ENCODE peak calls at places on chromosomes 2 and 18, in eight cellular contexts. Y is MM.1S, Z is A172, J is dorsolateral prefrontal cortex, O is neural progenitor cell, C is NCI-H226, B is lower lobe of right lung, R is sciatic nerve. V is an unnamed sample.
A peak's percentile ranks its signal among the peaks of the same experiment; 100 is the strongest.

GRCh38 chr2:31945572-31945935 is 65.3 kb downstream of the MEMO1 start:
- DNase-seq in B (no peak), Z (no peak), C (peak; percentile 92), R (no peak), J (no peak), O (no peak), Y (no peak), V (no peak)

GRCh38 chr2:203730076-203730729 is 23.8 kb downstream of the CD28 start:
- DNase-seq in B (no peak), R (no peak), Z (no peak), Y (peak; percentile 4), O (no peak), J (no peak), C (no peak), V (no peak)

GRCh38 chr18:6414118-6414722 is 491 bp downstream of the L3MBTL4 start:
- DNase-seq in Z (no peak), C (peak; percentile 31), O (peak; percentile 67), Y (peak; percentile 86), J (peak; percentile 40), B (peak; percentile 87), R (peak; percentile 74), V (peak; percentile 88)

GRCh38 chr2:167052825-167053224 is 164.5 kb downstream of the XIRP2 start:
- DNase-seq in R (no peak), B (no peak), Y (no peak), J (no peak), Z (peak; percentile 69), C (peak; percentile 81), O (no peak), V (no peak)

GRCh38 chr2:28408764-28409599 is 16.3 kb downstream of the FOSL2 start:
- DNase-seq in Y (no peak), Z (peak; percentile 100), J (no peak), O (no peak), B (peak; percentile 66), R (no peak), C (peak; percentile 97), V (peak; percentile 95)

GRCh38 chr2:68561372-68561771 is 82.0 kb upstream of the PROKR1 start:
- DNase-seq in J (no peak), Z (no peak), C (no peak), Y (no peak), O (no peak), B (no peak), R (no peak), V (no peak)

GRCh38 chr2:160411167-160411566 is 82.4 kb downstream of the RBMS1 start:
- DNase-seq in B (no peak), C (peak; percentile 73), R (no peak), Y (peak; percentile 34), Z (peak; percentile 71), J (no peak), O (no peak), V (no peak)

GRCh38 chr2:110869472-110870446 is 137.4 kb downstream of the ACOXL start:
- DNase-seq in C (peak; percentile 15), Y (no peak), J (no peak), R (no peak), Z (peak; percentile 93), O (no peak), B (no peak), V (peak; percentile 84)

GRCh38 chr18:22115573-22115972 is 53.8 kb upstream of the GATA6 start:
- DNase-seq in Z (no peak), C (no peak), J (no peak), O (no peak), R (no peak), B (no peak), Y (no peak), V (no peak)

GRCh38 chr2:26054598-26055348 is 20.9 kb downstream of the RAB10 start:
- DNase-seq in O (no peak), Z (no peak), C (no peak), Y (no peak), J (no peak), B (no peak), R (no peak), V (no peak)

GRCh38 chr2:88549616-88550292 is 77.5 kb downstream of the EIF2AK3 start:
- DNase-seq in B (no peak), Y (no peak), C (no peak), O (peak; percentile 86), Z (no peak), R (no peak), J (no peak), V (no peak)

GRCh38 chr18:59952283-59953007 is 52.6 kb downstream of the PMAIP1 start:
- DNase-seq in Z (no peak), C (no peak), R (no peak), Y (no peak), O (no peak), J (no peak), B (no peak), V (no peak)

GRCh38 chr2:28587526-28588230 is 91.8 kb downstream of the PLB1 start:
- DNase-seq in Z (no peak), J (no peak), R (peak; percentile 6), C (no peak), Y (no peak), B (no peak), O (no peak), V (no peak)

GRCh38 chr2:149597050-149598013 is 9.8 kb upstream of the MMADHC start:
- DNase-seq in J (peak; percentile 42), C (peak; percentile 69), O (peak; percentile 83), Y (peak; percentile 81), B (no peak), R (no peak), Z (peak; percentile 93), V (no peak)

GRCh38 chr2:191855382-191855781 is 8.5 kb upstream of the CAVIN2 start:
- DNase-seq in J (no peak), O (no peak), B (no peak), R (no peak), C (no peak), Z (no peak), Y (no peak), V (no peak)

GRCh38 chr2:105820691-105821090 is 76.0 kb downstream of the NCK2 start:
- DNase-seq in B (no peak), Y (no peak), Z (no peak), J (no peak), C (no peak), R (no peak), O (no peak), V (no peak)